ENCODE peak calls at places on chromosomes 11 and 22, in seven cellular contexts. D, I, H, A, P, O and K are unnamed samples.
A peak's percentile ranks its signal among the peaks of the same experiment; 100 is the strongest.

GRCh38 chr22:25853078-25853477 is 111.1 kb downstream of the MYO18B start:
- DNase-seq in H (no peak), I (no peak), A (no peak), O (no peak), P (peak; percentile 8), D (no peak), K (no peak)

GRCh38 chr11:134564472-134565200 is 152.6 kb upstream of the B3GAT1 start:
- DNase-seq in O (no peak), H (no peak), P (no peak), I (no peak), A (no peak), D (no peak), K (no peak)

GRCh38 chr11:69702239-69702668 is 1.6 kb downstream of the FGF19 start:
- DNase-seq in P (no peak), I (no peak), A (no peak), H (no peak), O (no peak), D (peak; percentile 67), K (no peak)

GRCh38 chr22:26674211-26675190 is 17.1 kb downstream of the MIAT start:
- DNase-seq in A (no peak), H (no peak), D (no peak), O (no peak), I (no peak), P (no peak), K (no peak)

GRCh38 chr11:74397531-74398243 is 546 bp downstream of the PGM2L1 start:
- DNase-seq in O (no peak), D (peak; percentile 59), H (no peak), I (no peak), P (no peak), A (no peak), K (peak; percentile 43)

GRCh38 chr11:68832476-68833176 is 9.1 kb downstream of the CPT1A start:
- DNase-seq in O (no peak), D (no peak), A (no peak), H (no peak), I (no peak), P (no peak), K (no peak)

GRCh38 chr22:50620861-50621490 is 7.0 kb downstream of the ARSA start:
- DNase-seq in A (no peak), O (no peak), D (no peak), P (no peak), H (no peak), I (peak; percentile 48), K (peak; percentile 19)

GRCh38 chr11:121452609-121453150 is at the start of gene SORL1-AS1:
- DNase-seq in H (no peak), D (peak; percentile 10), A (no peak), I (no peak), P (no peak), O (no peak), K (no peak)

GRCh38 chr11:27497284-27497866 is 9.2 kb downstream of the LIN7C start:
- DNase-seq in A (no peak), P (no peak), I (no peak), H (no peak), O (no peak), D (no peak), K (peak; percentile 58)

GRCh38 chr22:39960791-39961746 is 872 bp downstream of the TMA7B start:
- DNase-seq in O (no peak), I (no peak), D (no peak), A (no peak), P (peak; percentile 95), H (no peak), K (peak; percentile 99)

GRCh38 chr22:21766933-21767462 is 31.4 kb upstream of the YPEL1 start:
- DNase-seq in H (no peak), P (no peak), O (no peak), A (no peak), D (no peak), I (no peak), K (no peak)

GRCh38 chr11:118889796-118890195 is 6.1 kb downstream of the CXCR5 start:
- DNase-seq in I (peak; percentile 97), P (no peak), D (no peak), O (peak; percentile 74), H (peak; percentile 14), A (peak; percentile 42), K (peak; percentile 58)

GRCh38 chr11:71324788-71325417 is 72.5 kb upstream of the SHANK2 start:
- DNase-seq in H (no peak), I (peak; percentile 25), A (no peak), D (no peak), O (no peak), P (no peak), K (no peak)

GRCh38 chr11:11972942-11973341 is 35.5 kb downstream of the DKK3 start:
- DNase-seq in I (no peak), D (no peak), A (no peak), O (peak; percentile 35), H (no peak), P (no peak), K (no peak)

GRCh38 chr11:89516496-89516895 is 25.3 kb upstream of the NOX4 start:
- DNase-seq in D (no peak), O (no peak), H (no peak), I (no peak), A (no peak), P (no peak), K (no peak)

GRCh38 chr11:70861534-70861933 is 390.8 kb downstream of the SHANK2 start:
- DNase-seq in O (no peak), A (no peak), I (no peak), H (no peak), D (peak; percentile 77), P (no peak), K (no peak)

GRCh38 chr22:41969110-41969646 is at the start of gene SEPTIN3:
- DNase-seq in D (peak; percentile 67), I (no peak), P (no peak), H (no peak), A (no peak), O (no peak), K (no peak)

GRCh38 chr22:31343235-31344191 is 2.6 kb downstream of the PATZ1 start:
- DNase-seq in P (no peak), D (peak; percentile 93), I (peak; percentile 77), O (peak; percentile 34), H (no peak), A (peak; percentile 61), K (peak; percentile 30)

GRCh38 chr11:130549393-130549999 is 101.1 kb downstream of the ADAMTS15 start:
- DNase-seq in I (no peak), O (no peak), A (no peak), H (no peak), D (no peak), P (peak; percentile 19), K (peak; percentile 20)

GRCh38 chr22:35783943-35784614 is 66.4 kb downstream of the APOL5 start:
- DNase-seq in I (no peak), P (peak; percentile 73), D (no peak), H (no peak), O (no peak), A (no peak), K (no peak)

DNA sequence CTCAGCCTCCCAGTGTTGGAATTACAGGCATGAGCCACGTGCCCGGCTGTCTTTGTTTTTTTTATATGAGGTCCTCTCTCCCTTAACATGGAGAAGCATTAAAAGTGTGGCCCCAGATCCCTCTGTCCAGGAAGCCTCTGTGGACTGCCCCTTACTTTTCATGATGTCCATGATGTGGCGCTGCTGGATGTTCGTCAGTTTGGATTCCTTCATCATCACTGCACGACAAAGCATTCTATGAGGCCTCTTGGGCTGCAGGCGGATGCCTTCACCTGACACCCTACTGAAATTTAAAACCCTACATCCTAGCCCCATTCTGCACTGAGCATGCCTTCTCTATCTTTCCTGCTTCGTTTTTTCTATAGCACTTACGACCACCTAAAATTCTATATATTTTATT is 2.1 kb downstream of the C22orf23 start:
- DNase-seq in A (no peak), P (peak; percentile 22), D (peak; percentile 63), H (no peak), I (no peak), O (no peak), K (peak; percentile 31)
- TF ChIP-seq CTCF in A (no peak), P (no peak), D (peak; percentile 25), H (peak; percentile 13), I (no peak), O (no peak), K (peak; percentile 13)

DNA sequence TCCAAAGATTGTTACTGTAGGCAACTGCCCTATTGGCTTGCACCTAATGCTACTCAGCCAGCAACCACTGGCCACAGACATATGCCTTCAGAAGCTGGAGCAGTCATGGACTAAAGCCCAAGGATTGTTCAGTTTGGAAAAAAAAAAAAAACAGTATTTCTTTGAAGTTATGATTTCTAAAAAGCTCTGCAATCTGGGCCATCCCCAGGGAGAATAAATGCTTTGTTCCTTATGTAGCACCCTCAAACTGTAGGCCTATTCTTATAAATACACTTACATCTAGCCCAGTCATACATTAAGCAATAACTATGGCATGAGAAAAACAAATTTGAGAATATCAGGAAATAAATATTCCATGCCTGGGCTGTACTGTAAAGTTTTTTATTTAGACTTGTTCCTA is 2190.6 kb upstream of the RAG2 start:
- DNase-seq in D (no peak), H (no peak), O (no peak), I (no peak), A (no peak), P (no peak), K (peak; percentile 6)
- H3K4me3 ChIP-seq in D (no peak overlapping the region), H (no peak overlapping the region), O (no peak overlapping the region), I (no peak overlapping the region), A (no peak overlapping the region), P (no peak overlapping the region), K (no peak overlapping the region)

DNA sequence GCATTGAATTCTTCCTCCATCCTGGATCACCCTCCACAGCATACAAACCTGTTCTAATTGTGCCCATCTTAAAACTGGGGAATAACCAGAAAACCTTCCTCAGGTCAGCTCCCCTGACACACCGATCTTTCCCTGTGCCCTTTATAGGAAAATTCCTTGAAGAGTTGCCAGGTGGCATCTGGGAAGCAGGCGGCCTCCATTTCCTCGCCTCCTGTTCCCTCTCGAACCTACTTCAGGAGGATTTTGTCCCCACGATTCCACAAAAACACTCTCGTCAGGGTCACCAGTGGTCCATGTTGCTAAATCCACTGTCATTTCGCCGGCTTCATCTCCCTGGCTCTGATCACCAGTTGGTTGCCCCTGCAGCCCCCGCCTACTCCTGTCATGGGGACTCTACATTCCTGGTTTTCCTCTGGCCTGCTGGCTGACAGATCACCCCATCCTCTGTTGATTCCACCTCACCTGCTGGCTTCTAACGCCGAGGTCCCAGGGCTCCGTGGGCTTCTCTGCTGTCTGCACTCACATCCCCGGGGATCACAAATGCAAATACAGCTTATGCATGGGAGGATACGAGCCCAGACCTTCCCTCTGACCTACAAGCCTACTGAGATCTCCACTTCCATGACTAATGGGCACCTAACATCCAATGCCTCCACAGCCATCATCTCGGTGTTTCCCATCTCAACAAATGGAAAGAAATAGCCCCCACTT is 92.5 kb upstream of the PRDM11 start:
- DNase-seq in P (no peak), O (no peak), A (no peak), I (no peak), H (no peak), D (no peak), K (no peak)
- TF ChIP-seq CTCF in P (no peak), O (no peak), A (no peak), I (no peak), H (no peak), D (no peak), K (no peak)

DNA sequence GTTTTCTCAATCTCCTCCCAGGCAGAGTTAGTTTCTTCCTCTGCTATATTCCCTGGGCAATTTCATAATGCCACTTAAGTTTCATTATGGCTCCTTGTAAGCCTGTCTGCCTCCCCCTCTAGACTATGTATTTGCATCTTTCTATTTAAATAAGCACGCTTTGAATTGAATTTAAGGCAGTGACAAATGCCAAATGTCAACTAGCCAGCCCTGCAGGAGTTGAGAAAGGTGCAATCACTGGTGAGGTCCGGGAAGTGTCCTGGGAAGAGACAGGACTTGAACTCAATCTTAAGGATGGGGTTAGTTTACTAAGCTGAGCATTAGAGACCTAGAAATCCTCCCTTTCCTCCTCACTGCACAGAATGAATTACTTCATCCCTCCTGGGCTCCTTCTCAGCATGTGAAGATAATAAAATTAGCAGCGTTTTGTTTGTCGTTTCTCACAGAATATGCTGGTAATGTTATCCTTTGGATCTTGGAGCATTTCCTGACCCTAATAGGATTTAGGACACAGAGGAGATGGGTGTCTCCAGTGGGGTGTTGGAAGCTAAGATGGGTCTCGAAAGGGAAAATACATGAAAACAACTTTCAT is 1.6 kb downstream of the TCP11L1 start:
- DNase-seq in A (no peak), I (no peak), D (peak; percentile 32), H (no peak), P (no peak), O (no peak), K (no peak)
- H3K4me3 ChIP-seq in A (no peak overlapping the region), I (peak overlapping the region; percentile 86), D (peak overlapping the region; percentile 81), H (no peak overlapping the region), P (peak overlapping the region; percentile 70), O (peak overlapping the region; percentile 90), K (peak overlapping the region; percentile 90)